ENCODE peak calls at places on chromosomes 12 and 14, in eight cellular contexts. One of them, this sample, is unnamed. For H3K27me3, the result is how much of the 10 kb centered on the place peaks cover.

GRCh38 chr12:119676573-119676972 is 8.6 kb downstream of the PRKAB1 start:
- DNase-seq in Peyer's patch: no peak
- DNase-seq in upper lobe of left lung: no peak
- DNase-seq in neuronal stem cell: no peak
- DNase-seq in ovary: no peak
- DNase-seq in psoas muscle: no peak
- DNase-seq in BJ: no peak
- DNase-seq in uterus: no peak
- DNase-seq in this sample: no peak

GRCh38 chr12:105025890-105026289 is 39.8 kb downstream of the NOPCHAP1 start:
- DNase-seq in Peyer's patch: no peak
- DNase-seq in upper lobe of left lung: no peak
- DNase-seq in neuronal stem cell: no peak
- DNase-seq in ovary: peak
- DNase-seq in psoas muscle: no peak
- DNase-seq in BJ: peak
- DNase-seq in uterus: peak
- DNase-seq in this sample: no peak

GRCh38 chr12:990649-991349 is at the start of gene ERC1:
- DNase-seq in Peyer's patch: peak
- DNase-seq in upper lobe of left lung: peak
- DNase-seq in neuronal stem cell: peak
- DNase-seq in ovary: peak
- DNase-seq in psoas muscle: peak
- DNase-seq in BJ: peak
- DNase-seq in uterus: peak
- DNase-seq in this sample: peak

GRCh38 chr14:58643366-58643765 is 5.6 kb downstream of the DACT1 start:
- DNase-seq in Peyer's patch: no peak
- DNase-seq in upper lobe of left lung: no peak
- DNase-seq in neuronal stem cell: no peak
- DNase-seq in ovary: no peak
- DNase-seq in psoas muscle: no peak
- DNase-seq in BJ: no peak
- DNase-seq in uterus: no peak
- DNase-seq in this sample: no peak

GRCh38 chr14:22178330-22178981 is 410.6 kb downstream of the DAD1 start:
- DNase-seq in Peyer's patch: no peak
- DNase-seq in upper lobe of left lung: no peak
- DNase-seq in neuronal stem cell: no peak
- DNase-seq in ovary: no peak
- DNase-seq in psoas muscle: no peak
- DNase-seq in BJ: no peak
- DNase-seq in uterus: no peak
- DNase-seq in this sample: no peak

GRCh38 chr12:57046947-57047890 is 2.7 kb downstream of the MYO1A start:
- DNase-seq in Peyer's patch: no peak
- DNase-seq in upper lobe of left lung: no peak
- DNase-seq in neuronal stem cell: no peak
- DNase-seq in ovary: no peak
- DNase-seq in psoas muscle: no peak
- DNase-seq in BJ: no peak
- DNase-seq in uterus: no peak
- DNase-seq in this sample: no peak

GRCh38 chr14:61618448-61618847 is 76.9 kb upstream of the HIF1A start:
- DNase-seq in Peyer's patch: no peak
- DNase-seq in upper lobe of left lung: no peak
- DNase-seq in neuronal stem cell: no peak
- DNase-seq in ovary: no peak
- DNase-seq in psoas muscle: no peak
- DNase-seq in BJ: no peak
- DNase-seq in uterus: no peak
- DNase-seq in this sample: no peak

GRCh38 chr12:71973687-71974086 is 35.0 kb downstream of the TPH2 start:
- DNase-seq in Peyer's patch: no peak
- DNase-seq in upper lobe of left lung: no peak
- DNase-seq in neuronal stem cell: no peak
- DNase-seq in ovary: no peak
- DNase-seq in psoas muscle: no peak
- DNase-seq in BJ: no peak
- DNase-seq in uterus: no peak
- DNase-seq in this sample: no peak

GRCh38 chr14:24196071-24197061 is 1.1 kb upstream of the TM9SF1 start:
- DNase-seq in Peyer's patch: no peak
- DNase-seq in upper lobe of left lung: no peak
- DNase-seq in neuronal stem cell: no peak
- DNase-seq in ovary: no peak
- DNase-seq in psoas muscle: no peak
- DNase-seq in BJ: no peak
- DNase-seq in uterus: no peak
- DNase-seq in this sample: no peak

GRCh38 chr12:75986001-75986739 is 45.4 kb downstream of the PHLDA1 start:
- DNase-seq in Peyer's patch: no peak
- DNase-seq in upper lobe of left lung: no peak
- DNase-seq in neuronal stem cell: no peak
- DNase-seq in ovary: no peak
- DNase-seq in psoas muscle: no peak
- DNase-seq in BJ: no peak
- DNase-seq in uterus: no peak
- DNase-seq in this sample: no peak

GRCh38 chr14:70234066-70234950 is 45.6 kb upstream of the SLC8A3 start:
- DNase-seq in Peyer's patch: no peak
- DNase-seq in upper lobe of left lung: peak
- DNase-seq in neuronal stem cell: no peak
- DNase-seq in ovary: no peak
- DNase-seq in psoas muscle: no peak
- DNase-seq in BJ: no peak
- DNase-seq in uterus: no peak
- DNase-seq in this sample: no peak

GRCh38 chr12:107775093-107775721 is 703 bp downstream of the ASCL4 start:
- DNase-seq in Peyer's patch: no peak
- DNase-seq in upper lobe of left lung: peak
- DNase-seq in neuronal stem cell: peak
- DNase-seq in ovary: no peak
- DNase-seq in psoas muscle: no peak
- DNase-seq in BJ: no peak
- DNase-seq in uterus: no peak
- DNase-seq in this sample: no peak

GRCh38 chr14:20219033-20219432 is 4.5 kb upstream of the OR11H6 start:
- DNase-seq in Peyer's patch: no peak
- DNase-seq in upper lobe of left lung: no peak
- DNase-seq in neuronal stem cell: no peak
- DNase-seq in ovary: no peak
- DNase-seq in psoas muscle: no peak
- DNase-seq in BJ: no peak
- DNase-seq in uterus: no peak
- DNase-seq in this sample: no peak

GRCh38 chr12:52083638-52083996 is 4.1 kb downstream of the SMIM41 start:
- DNase-seq in Peyer's patch: no peak
- DNase-seq in upper lobe of left lung: no peak
- DNase-seq in neuronal stem cell: no peak
- DNase-seq in ovary: no peak
- DNase-seq in psoas muscle: no peak
- DNase-seq in BJ: no peak
- DNase-seq in uterus: no peak
- DNase-seq in this sample: no peak

GRCh38 chr12:37733856-37734255 is 582.7 kb upstream of the ALG10B start:
- DNase-seq in Peyer's patch: no peak
- DNase-seq in upper lobe of left lung: no peak
- DNase-seq in neuronal stem cell: no peak
- DNase-seq in ovary: no peak
- DNase-seq in psoas muscle: no peak
- DNase-seq in BJ: no peak
- DNase-seq in uterus: no peak
- DNase-seq in this sample: no peak

GRCh38 chr14:70827366-70828151 is 18.2 kb upstream of the MAP3K9 start:
- DNase-seq in Peyer's patch: no peak
- DNase-seq in upper lobe of left lung: no peak
- DNase-seq in neuronal stem cell: no peak
- DNase-seq in ovary: no peak
- DNase-seq in psoas muscle: no peak
- DNase-seq in BJ: no peak
- DNase-seq in uterus: no peak
- DNase-seq in this sample: peak

GRCh38 chr12:57089259-57090245 is 638 bp downstream of the NAB2 start:
- DNase-seq in Peyer's patch: peak
- DNase-seq in upper lobe of left lung: peak
- DNase-seq in neuronal stem cell: no peak
- DNase-seq in ovary: peak
- DNase-seq in psoas muscle: peak
- DNase-seq in BJ: no peak
- DNase-seq in uterus: peak
- DNase-seq in this sample: peak

GRCh38 chr14:52888839-52889838 is 61.7 kb downstream of the FERMT2 start:
- DNase-seq in Peyer's patch: no peak
- DNase-seq in upper lobe of left lung: no peak
- DNase-seq in neuronal stem cell: no peak
- DNase-seq in ovary: no peak
- DNase-seq in psoas muscle: no peak
- DNase-seq in BJ: no peak
- DNase-seq in uterus: no peak
- DNase-seq in this sample: no peak

GRCh38 chr14:31172084-31172483 is 35.5 kb downstream of the HECTD1 start:
- DNase-seq in Peyer's patch: no peak
- DNase-seq in upper lobe of left lung: no peak
- DNase-seq in neuronal stem cell: no peak
- DNase-seq in ovary: no peak
- DNase-seq in psoas muscle: no peak
- DNase-seq in BJ: peak
- DNase-seq in uterus: no peak
- DNase-seq in this sample: no peak

GRCh38 chr12:95605087-95605486 is 53.8 kb upstream of the USP44 start:
- DNase-seq in Peyer's patch: no peak
- DNase-seq in upper lobe of left lung: no peak
- DNase-seq in neuronal stem cell: no peak
- DNase-seq in ovary: no peak
- DNase-seq in psoas muscle: no peak
- DNase-seq in BJ: no peak
- DNase-seq in uterus: no peak
- DNase-seq in this sample: peak

GRCh38 chr12:532908-533565 is 73.3 kb downstream of the B4GALNT3 start:
- DNase-seq in Peyer's patch: no peak
- DNase-seq in upper lobe of left lung: no peak
- DNase-seq in neuronal stem cell: no peak
- DNase-seq in ovary: no peak
- DNase-seq in psoas muscle: no peak
- DNase-seq in BJ: peak
- DNase-seq in uterus: no peak
- DNase-seq in this sample: no peak

GRCh38 chr12:89084751-89085150 is 267.6 kb downstream of the DUSP6 start:
- DNase-seq in Peyer's patch: no peak
- DNase-seq in upper lobe of left lung: no peak
- DNase-seq in neuronal stem cell: no peak
- DNase-seq in ovary: no peak
- DNase-seq in psoas muscle: no peak
- DNase-seq in BJ: no peak
- DNase-seq in uterus: no peak
- DNase-seq in this sample: no peak

GRCh38 chr14:66746316-66747006 is 238.5 kb downstream of the GPHN start:
- DNase-seq in Peyer's patch: no peak
- DNase-seq in upper lobe of left lung: no peak
- DNase-seq in neuronal stem cell: peak
- DNase-seq in ovary: no peak
- DNase-seq in psoas muscle: no peak
- DNase-seq in BJ: no peak
- DNase-seq in uterus: no peak
- DNase-seq in this sample: peak

GRCh38 chr12:32025906-32026305 is 66.7 kb downstream of the RESF1 start:
- DNase-seq in Peyer's patch: peak
- DNase-seq in upper lobe of left lung: no peak
- DNase-seq in neuronal stem cell: no peak
- DNase-seq in ovary: no peak
- DNase-seq in psoas muscle: no peak
- DNase-seq in BJ: no peak
- DNase-seq in uterus: no peak
- DNase-seq in this sample: no peak

GRCh38 chr12:53505555-53506449 is 1.5 kb downstream of the NPFF start:
- DNase-seq in Peyer's patch: no peak
- DNase-seq in upper lobe of left lung: peak
- DNase-seq in neuronal stem cell: no peak
- DNase-seq in ovary: no peak
- DNase-seq in psoas muscle: no peak
- DNase-seq in BJ: no peak
- DNase-seq in uterus: no peak
- DNase-seq in this sample: no peak

GRCh38 chr12:120855823-120856589 is 48.2 kb downstream of the SPPL3 start:
- DNase-seq in Peyer's patch: no peak
- DNase-seq in upper lobe of left lung: no peak
- DNase-seq in neuronal stem cell: no peak
- DNase-seq in ovary: no peak
- DNase-seq in psoas muscle: no peak
- DNase-seq in BJ: no peak
- DNase-seq in uterus: no peak
- DNase-seq in this sample: no peak
- H3K4me3 ChIP-seq in Peyer's patch: no peak
- H3K4me3 ChIP-seq in upper lobe of left lung: no peak
- H3K4me3 ChIP-seq in neuronal stem cell: no peak
- H3K4me3 ChIP-seq in ovary: no peak
- H3K4me3 ChIP-seq in psoas muscle: no peak
- H3K4me3 ChIP-seq in BJ: no peak
- H3K4me3 ChIP-seq in uterus: no peak
- H3K4me3 ChIP-seq in this sample: no peak

GRCh38 chr14:36663404-36664321 is 2.0 kb downstream of the PAX9 start:
- DNase-seq in Peyer's patch: no peak
- DNase-seq in upper lobe of left lung: peak
- DNase-seq in neuronal stem cell: no peak
- DNase-seq in ovary: no peak
- DNase-seq in psoas muscle: peak
- DNase-seq in BJ: no peak
- DNase-seq in uterus: no peak
- DNase-seq in this sample: peak
- H3K27me3 ChIP-seq in Peyer's patch: half or more
- H3K27me3 ChIP-seq in upper lobe of left lung: under half
- H3K27me3 ChIP-seq in neuronal stem cell: half or more
- H3K27me3 ChIP-seq in ovary: under half
- H3K27me3 ChIP-seq in psoas muscle: half or more
- H3K27me3 ChIP-seq in BJ: half or more
- H3K27me3 ChIP-seq in uterus: half or more
- H3K27me3 ChIP-seq in this sample: under half

DNA sequence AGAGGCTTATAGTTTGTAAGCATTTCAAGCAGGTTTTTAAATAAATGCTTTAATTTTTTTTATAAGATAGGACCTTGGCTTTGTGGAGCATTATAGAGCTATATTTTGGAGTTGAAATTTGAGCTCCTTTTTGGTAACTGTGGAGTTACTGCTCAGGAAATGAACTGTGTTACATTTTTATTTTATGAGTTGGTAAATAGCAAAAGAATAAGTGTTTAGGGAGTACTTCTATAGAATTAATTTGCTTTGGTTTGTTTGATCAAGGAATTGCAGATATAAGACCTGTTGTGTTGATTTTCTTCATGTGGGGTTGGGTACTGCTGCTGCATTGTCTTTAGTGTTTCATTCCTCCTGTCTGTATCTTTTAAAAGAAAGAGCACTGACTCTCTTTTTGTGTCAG is 3.5 kb downstream of the ATP2A2 start:
- DNase-seq in Peyer's patch: no peak
- DNase-seq in upper lobe of left lung: no peak
- DNase-seq in neuronal stem cell: no peak
- DNase-seq in ovary: no peak
- DNase-seq in psoas muscle: no peak
- DNase-seq in BJ: no peak
- DNase-seq in uterus: no peak
- DNase-seq in this sample: no peak
- H3K4me3 ChIP-seq in Peyer's patch: no peak
- H3K4me3 ChIP-seq in upper lobe of left lung: peak
- H3K4me3 ChIP-seq in neuronal stem cell: no peak
- H3K4me3 ChIP-seq in ovary: no peak
- H3K4me3 ChIP-seq in psoas muscle: peak
- H3K4me3 ChIP-seq in BJ: peak
- H3K4me3 ChIP-seq in uterus: no peak
- H3K4me3 ChIP-seq in this sample: peak

GRCh38 chr12:14784471-14784870 is 18.8 kb downstream of the WBP11 start:
- DNase-seq in Peyer's patch: no peak
- DNase-seq in upper lobe of left lung: no peak
- DNase-seq in neuronal stem cell: no peak
- DNase-seq in ovary: no peak
- DNase-seq in psoas muscle: no peak
- DNase-seq in BJ: no peak
- DNase-seq in uterus: no peak
- DNase-seq in this sample: no peak
- H3K27me3 ChIP-seq in Peyer's patch: under half
- H3K27me3 ChIP-seq in upper lobe of left lung: under half
- H3K27me3 ChIP-seq in neuronal stem cell: under half
- H3K27me3 ChIP-seq in ovary: under half
- H3K27me3 ChIP-seq in psoas muscle: under half
- H3K27me3 ChIP-seq in BJ: under half
- H3K27me3 ChIP-seq in uterus: under half
- H3K27me3 ChIP-seq in this sample: under half

This sample was measured in A673.